ENCODE peak calls at places on chromosomes 13 and 19, in nine cellular contexts. G is lung, W is Panc1, L is AG04450, A is IMR-90, F is right lobe of liver, R is psoas muscle, B is GM23338, T is MM.1S. K is an unnamed sample.

GRCh38 chr13:36131931-36132297 is 732 bp upstream of the DCLK1 start:
- DNase-seq in G (peak), W (no peak), L (no peak), A (no peak), F (no peak), R (peak), B (no peak), T (no peak), K (peak)

GRCh38 chr13:51064753-51065152 is 46.3 kb downstream of the C13orf42 start:
- DNase-seq in G (no peak), W (no peak), L (no peak), A (no peak), F (no peak), R (no peak), B (no peak), T (no peak), K (no peak)

GRCh38 chr19:15124572-15125231 is 17.5 kb downstream of the SYDE1 start:
- DNase-seq in G (no peak), W (no peak), L (no peak), A (no peak), F (peak), R (peak), B (peak), T (no peak), K (no peak)

GRCh38 chr19:42563352-42564210 is 31.1 kb downstream of the CEACAM8 start:
- DNase-seq in G (no peak), W (peak), L (no peak), A (peak), F (no peak), R (no peak), B (peak), T (peak), K (peak)

GRCh38 chr19:19185853-19186728 is 5.9 kb downstream of the BORCS8 start:
- DNase-seq in G (peak), W (no peak), L (no peak), A (peak), F (no peak), R (no peak), B (peak), T (peak), K (no peak)

GRCh38 chr13:24168980-24169379 is 8.5 kb downstream of the SPATA13 start:
- DNase-seq in G (no peak), W (no peak), L (no peak), A (no peak), F (peak), R (no peak), B (no peak), T (no peak), K (no peak)

GRCh38 chr19:11848200-11848593 is 329 bp upstream of the ZNF439 start:
- DNase-seq in G (no peak), W (no peak), L (no peak), A (no peak), F (no peak), R (no peak), B (no peak), T (no peak), K (no peak)

GRCh38 chr19:6744381-6745288 is 5.2 kb downstream of the TRIP10 start:
- DNase-seq in G (peak), W (no peak), L (peak), A (peak), F (no peak), R (peak), B (no peak), T (no peak), K (peak)

GRCh38 chr13:77373541-77373940 is 46.6 kb upstream of the MYCBP2 start:
- DNase-seq in G (no peak), W (no peak), L (no peak), A (no peak), F (no peak), R (no peak), B (no peak), T (no peak), K (no peak)

GRCh38 chr19:28736528-28736927 is 476.4 kb downstream of the UQCRFS1 start:
- DNase-seq in G (no peak), W (no peak), L (no peak), A (no peak), F (no peak), R (no peak), B (no peak), T (no peak), K (no peak)

GRCh38 chr13:66128692-66129269 is 1101.4 kb downstream of the PCDH9 start:
- DNase-seq in G (no peak), W (no peak), L (no peak), A (no peak), F (no peak), R (no peak), B (no peak), T (no peak), K (no peak)

GRCh38 chr13:43664700-43665191 is 122.0 kb downstream of the ENOX1 start:
- DNase-seq in G (no peak), W (no peak), L (peak), A (peak), F (no peak), R (no peak), B (peak), T (peak), K (peak)

GRCh38 chr19:50626011-50626410 is 13.7 kb downstream of the SYT3 start:
- DNase-seq in G (no peak), W (no peak), L (no peak), A (no peak), F (no peak), R (no peak), B (no peak), T (no peak), K (no peak)

GRCh38 chr19:5336195-5336965 is 4.2 kb downstream of the PTPRS start:
- DNase-seq in G (no peak), W (no peak), L (no peak), A (no peak), F (no peak), R (no peak), B (no peak), T (no peak), K (no peak)

GRCh38 chr13:94947392-94947791 is 235.0 kb upstream of the SOX21 start:
- DNase-seq in G (no peak), W (no peak), L (no peak), A (no peak), F (no peak), R (no peak), B (no peak), T (no peak), K (no peak)

GRCh38 chr13:46995874-46996273 is 99.0 kb upstream of the HTR2A start:
- DNase-seq in G (no peak), W (no peak), L (no peak), A (no peak), F (no peak), R (no peak), B (no peak), T (peak), K (no peak)

GRCh38 chr19:800360-801029 is 3.2 kb downstream of the PTBP1 start:
- DNase-seq in G (no peak), W (no peak), L (no peak), A (no peak), F (peak), R (no peak), B (no peak), T (no peak), K (no peak)

GRCh38 chr13:75049936-75050335 is 432.0 kb downstream of the TBC1D4 start:
- DNase-seq in G (no peak), W (no peak), L (no peak), A (no peak), F (no peak), R (no peak), B (no peak), T (no peak), K (peak)

GRCh38 chr19:30693179-30693578 is 321.0 kb downstream of the ZNF536 start:
- DNase-seq in G (no peak), W (no peak), L (no peak), A (no peak), F (no peak), R (no peak), B (no peak), T (no peak), K (no peak)

GRCh38 chr19:17309962-17310461 is 649 bp downstream of the DDA1 start:
- DNase-seq in G (no peak), W (no peak), L (no peak), A (no peak), F (no peak), R (no peak), B (no peak), T (no peak), K (no peak)

GRCh38 chr19:16141043-16141442 is 2.4 kb upstream of the HSH2D start:
- DNase-seq in G (no peak), W (no peak), L (no peak), A (no peak), F (no peak), R (no peak), B (no peak), T (peak), K (no peak)

GRCh38 chr13:112351825-112352224 is 24.3 kb upstream of the SPACA7 start:
- DNase-seq in G (no peak), W (no peak), L (no peak), A (no peak), F (no peak), R (no peak), B (no peak), T (no peak), K (no peak)

GRCh38 chr19:7900931-7901330 is 2.7 kb upstream of the MAP2K7 start:
- DNase-seq in G (no peak), W (no peak), L (no peak), A (no peak), F (no peak), R (no peak), B (no peak), T (no peak), K (no peak)

GRCh38 chr13:59946924-59947323 is 216.8 kb downstream of the DIAPH3 start:
- DNase-seq in G (no peak), W (no peak), L (no peak), A (peak), F (no peak), R (no peak), B (no peak), T (no peak), K (no peak)

GRCh38 chr19:41327499-41328156 is 17.7 kb downstream of the CCDC97 start:
- DNase-seq in G (peak), W (no peak), L (no peak), A (peak), F (peak), R (peak), B (peak), T (peak), K (no peak)

GRCh38 chr19:41575998-41576397 is at the start of gene CEACAM21:
- DNase-seq in G (peak), W (no peak), L (no peak), A (no peak), F (peak), R (peak), B (no peak), T (peak), K (no peak)

GRCh38 chr13:29993196-29993595 is 142.8 kb upstream of the UBL3 start:
- DNase-seq in G (no peak), W (no peak), L (no peak), A (no peak), F (no peak), R (no peak), B (peak), T (no peak), K (no peak)

GRCh38 chr13:33092422-33092987 is 76.3 kb downstream of the KL start:
- DNase-seq in G (no peak), W (no peak), L (no peak), A (no peak), F (no peak), R (no peak), B (peak), T (no peak), K (no peak)

GRCh38 chr13:110575322-110576069 is 14.0 kb upstream of the RAB20 start:
- DNase-seq in G (no peak), W (no peak), L (no peak), A (peak), F (no peak), R (peak), B (no peak), T (no peak), K (peak)

GRCh38 chr13:73767191-73767741 is 366.9 kb downstream of the KLF12 start:
- DNase-seq in G (no peak), W (no peak), L (no peak), A (peak), F (no peak), R (no peak), B (peak), T (no peak), K (no peak)

GRCh38 chr13:28338202-28338601 is 156.7 kb downstream of the FLT1 start:
- DNase-seq in G (no peak), W (no peak), L (no peak), A (no peak), F (no peak), R (no peak), B (no peak), T (no peak), K (no peak)

GRCh38 chr19:50663280-50663790 is 14.1 kb downstream of the C19orf81 start:
- DNase-seq in G (no peak), W (no peak), L (no peak), A (no peak), F (no peak), R (no peak), B (no peak), T (no peak), K (no peak)

GRCh38 chr13:48973845-48974431 is 1.8 kb upstream of the FNDC3A start:
- DNase-seq in G (no peak), W (no peak), L (no peak), A (no peak), F (no peak), R (no peak), B (no peak), T (no peak), K (no peak)

GRCh38 chr13:48977973-48978372 is 2.3 kb downstream of the FNDC3A start:
- DNase-seq in G (no peak), W (no peak), L (no peak), A (peak), F (no peak), R (no peak), B (no peak), T (no peak), K (peak)

GRCh38 chr13:48976677-48977625 is 1.2 kb downstream of the FNDC3A start:
- DNase-seq in G (no peak), W (no peak), L (no peak), A (no peak), F (no peak), R (no peak), B (no peak), T (no peak), K (no peak)

GRCh38 chr13:48975101-48975925 is at the start of gene FNDC3A:
- DNase-seq in G (peak), W (no peak), L (peak), A (peak), F (peak), R (peak), B (peak), T (peak), K (peak)

GRCh38 chr13:48975926-48976676 is 389 bp downstream of the FNDC3A start:
- DNase-seq in G (peak), W (no peak), L (peak), A (peak), F (peak), R (peak), B (peak), T (peak), K (peak)
- TF ChIP-seq CTCF in G (no peak), W (peak), L (no peak), A (no peak), F (peak), R (no peak), B (peak), T (no peak), K (no peak)

DNA sequence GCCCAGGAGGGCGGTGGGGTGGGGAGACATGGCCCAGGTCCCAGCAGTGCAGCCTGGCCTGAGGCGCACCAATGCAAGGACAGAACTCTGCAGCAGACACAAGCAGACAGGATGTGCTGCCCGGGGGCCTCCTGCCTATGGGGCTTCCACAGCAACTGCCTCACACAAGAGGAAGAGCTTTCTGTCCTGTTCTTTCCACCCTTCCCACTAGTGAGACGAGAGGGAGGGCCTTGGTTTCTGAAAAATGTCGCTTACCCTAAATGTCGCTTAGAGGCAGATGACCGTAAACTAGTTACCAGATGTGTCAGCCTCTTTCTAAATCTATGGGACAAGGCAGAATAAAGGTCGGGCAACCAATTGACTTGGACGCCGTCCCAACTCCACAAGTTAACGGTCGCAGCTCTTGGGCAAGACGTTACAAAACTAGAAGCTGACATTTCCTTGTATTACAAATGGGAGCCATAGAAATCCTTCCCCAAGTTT is at the start of gene LAIR1:
- DNase-seq in G (no peak), W (no peak), L (no peak), A (no peak), F (no peak), R (peak), B (no peak), T (peak), K (no peak)
- H3K27ac ChIP-seq in G (peak), W (no peak), L (no peak), A (no peak), F (no peak), R (no peak), B (no peak), T (peak), K (no peak)

GRCh38 chr13:100724568-100724967 is 50.0 kb upstream of the TMTC4 start:
- DNase-seq in G (no peak), W (no peak), L (no peak), A (no peak), F (no peak), R (no peak), B (no peak), T (no peak), K (no peak)
- TF ChIP-seq CTCF in G (no peak), W (no peak), L (no peak), A (no peak), F (no peak), R (no peak), B (no peak), T (no peak), K (no peak)

GRCh38 chr19:47313754-47314133 is 4.1 kb downstream of the C5AR1 start:
- DNase-seq in G (no peak), W (no peak), L (no peak), A (no peak), F (no peak), R (no peak), B (no peak), T (no peak), K (no peak)
- H3K27ac ChIP-seq in G (no peak), W (no peak), L (no peak), A (no peak), F (peak), R (no peak), B (no peak), T (no peak), K (no peak)

GRCh38 chr19:56836059-56836458 is 4.5 kb downstream of the PEG3 start:
- DNase-seq in G (no peak), W (no peak), L (no peak), A (no peak), F (no peak), R (no peak), B (no peak), T (no peak), K (no peak)

GRCh38 chr19:56837004-56837403 is 3.5 kb downstream of the PEG3 start:
- DNase-seq in G (no peak), W (no peak), L (no peak), A (no peak), F (no peak), R (no peak), B (no peak), T (no peak), K (no peak)

GRCh38 chr19:56838680-56838929 is 1.9 kb downstream of the PEG3 start:
- DNase-seq in G (no peak), W (no peak), L (no peak), A (no peak), F (no peak), R (no peak), B (no peak), T (no peak), K (no peak)

GRCh38 chr19:56837892-56838679 is 2.4 kb downstream of the PEG3 start:
- DNase-seq in G (peak), W (no peak), L (no peak), A (no peak), F (peak), R (peak), B (no peak), T (no peak), K (peak)

GRCh38 chr19:56837492-56837891 is 3.0 kb downstream of the PEG3 start:
- DNase-seq in G (peak), W (no peak), L (no peak), A (no peak), F (peak), R (peak), B (no peak), T (no peak), K (peak)
- TF ChIP-seq CTCF in G (no peak), W (peak), L (no peak), A (no peak), F (peak), R (peak), B (peak), T (no peak), K (peak)